ENCODE peak calls at places on chromosomes 13 and 19, in eight cellular contexts. C is Karpas-422; K is SK-N-MC; H is effector memory CD4-positive, alpha-beta T cell; A is transverse colon; X is CD8-positive, alpha-beta memory T cell; S is pancreas; D is IMR-90. J is an unnamed sample.

GRCh38 chr19:566403-566802 is 6.0 kb upstream of the BSG start:
- DNase-seq in C (no peak), K (peak), H (no peak), A (peak), X (no peak), S (no peak), D (peak), J (no peak)

GRCh38 chr13:48398450-48399095 is 14.3 kb downstream of the LPAR6 start:
- DNase-seq in C (no peak), K (no peak), H (no peak), A (no peak), X (no peak), S (no peak), D (peak), J (no peak)

GRCh38 chr19:17834350-17835181 is 13.2 kb downstream of the JAK3 start:
- DNase-seq in C (no peak), K (no peak), H (no peak), A (no peak), X (no peak), S (no peak), D (no peak), J (no peak)

GRCh38 chr19:13526552-13526951 is 20.3 kb upstream of the CACNA1A start:
- DNase-seq in C (peak), K (no peak), H (no peak), A (no peak), X (no peak), S (no peak), D (peak), J (peak)

GRCh38 chr13:98014766-98015165 is 61.3 kb downstream of the IPO5 start:
- DNase-seq in C (no peak), K (no peak), H (no peak), A (no peak), X (no peak), S (no peak), D (peak), J (no peak)

GRCh38 chr19:10961073-10961762 is 388 bp downstream of the SMARCA4 start:
- DNase-seq in C (peak), K (no peak), H (no peak), A (peak), X (no peak), S (no peak), D (no peak), J (no peak)

GRCh38 chr19:13840751-13841338 is 36.1 kb upstream of the NANOS3 start:
- DNase-seq in C (no peak), K (no peak), H (no peak), A (no peak), X (no peak), S (no peak), D (no peak), J (no peak)

GRCh38 chr19:1153891-1154730 is 20.0 kb downstream of the SBNO2 start:
- DNase-seq in C (no peak), K (no peak), H (no peak), A (no peak), X (no peak), S (no peak), D (no peak), J (no peak)

GRCh38 chr13:46386426-46386995 is 541 bp downstream of the RUBCNL start:
- DNase-seq in C (no peak), K (no peak), H (no peak), A (no peak), X (no peak), S (no peak), D (no peak), J (no peak)

GRCh38 chr13:76791290-76791664 is 94.9 kb downstream of the KCTD12 start:
- DNase-seq in C (no peak), K (no peak), H (no peak), A (no peak), X (no peak), S (no peak), D (no peak), J (no peak)

GRCh38 chr13:27171244-27171829 is at the start of gene USP12:
- DNase-seq in C (no peak), K (no peak), H (no peak), A (peak), X (peak), S (peak), D (peak), J (peak)

GRCh38 chr13:109840201-109840892 is 54.0 kb upstream of the IRS2 start:
- DNase-seq in C (no peak), K (no peak), H (no peak), A (no peak), X (no peak), S (no peak), D (peak), J (peak)

GRCh38 chr19:32041681-32042292 is 303.6 kb upstream of the ZNF507 start:
- DNase-seq in C (peak), K (peak), H (no peak), A (peak), X (no peak), S (peak), D (peak), J (peak)

GRCh38 chr13:32284927-32285632 is 30.1 kb downstream of the ZAR1L start:
- DNase-seq in C (no peak), K (peak), H (no peak), A (no peak), X (no peak), S (peak), D (peak), J (no peak)

GRCh38 chr13:99376132-99376531 is 68.9 kb upstream of the GPR183 start:
- DNase-seq in C (peak), K (no peak), H (no peak), A (no peak), X (no peak), S (no peak), D (no peak), J (no peak)

GRCh38 chr13:80342541-80343371 is 1.8 kb upstream of the SPRY2 start:
- DNase-seq in C (no peak), K (no peak), H (no peak), A (peak), X (peak), S (peak), D (peak), J (peak)

GRCh38 chr13:76622336-76623045 is 263.7 kb downstream of the KCTD12 start:
- DNase-seq in C (no peak), K (no peak), H (no peak), A (no peak), X (no peak), S (no peak), D (no peak), J (no peak)

GRCh38 chr19:15177269-15178116 is 23.3 kb downstream of the NOTCH3 start:
- DNase-seq in C (peak), K (no peak), H (peak), A (peak), X (peak), S (peak), D (peak), J (no peak)

GRCh38 chr19:2602391-2603181 is 99.9 kb downstream of the GNG7 start:
- DNase-seq in C (peak), K (no peak), H (no peak), A (peak), X (no peak), S (peak), D (peak), J (no peak)

GRCh38 chr13:47841131-47841530 is 159.9 kb downstream of the SUCLA2 start:
- DNase-seq in C (no peak), K (no peak), H (no peak), A (no peak), X (no peak), S (no peak), D (no peak), J (no peak)

GRCh38 chr13:76715043-76715442 is 171.2 kb downstream of the KCTD12 start:
- DNase-seq in C (no peak), K (no peak), H (no peak), A (no peak), X (no peak), S (no peak), D (no peak), J (no peak)

GRCh38 chr19:1076951-1077350 is 10.0 kb downstream of the ARHGAP45 start:
- DNase-seq in C (peak), K (no peak), H (peak), A (peak), X (peak), S (no peak), D (no peak), J (peak)

GRCh38 chr13:48000559-48001126 is 430 bp downstream of the SUCLA2 start:
- DNase-seq in C (peak), K (no peak), H (no peak), A (peak), X (no peak), S (no peak), D (peak), J (no peak)

GRCh38 chr13:44796597-44797517 is 192.4 kb downstream of the NUFIP1 start:
- DNase-seq in C (peak), K (no peak), H (no peak), A (no peak), X (no peak), S (no peak), D (no peak), J (no peak)

GRCh38 chr13:51218691-51219090 is 3.5 kb upstream of the FAM124A start:
- DNase-seq in C (no peak), K (no peak), H (no peak), A (no peak), X (no peak), S (no peak), D (no peak), J (no peak)

GRCh38 chr19:10000171-10000826 is 10.0 kb downstream of the COL5A3 start:
- DNase-seq in C (peak), K (no peak), H (peak), A (peak), X (peak), S (peak), D (peak), J (peak)

GRCh38 chr19:3257071-3257470 is 32.6 kb downstream of the CELF5 start:
- DNase-seq in C (no peak), K (no peak), H (no peak), A (no peak), X (no peak), S (no peak), D (no peak), J (no peak)

GRCh38 chr13:46160474-46161066 is 21.4 kb downstream of the LCP1 start:
- DNase-seq in C (peak), K (peak), H (no peak), A (no peak), X (no peak), S (peak), D (peak), J (peak)

GRCh38 chr19:907183-907853 is 5.7 kb downstream of the R3HDM4 start:
- DNase-seq in C (peak), K (no peak), H (no peak), A (no peak), X (no peak), S (no peak), D (no peak), J (no peak)

GRCh38 chr19:39736088-39736487 is 1.7 kb downstream of the CLC start:
- DNase-seq in C (no peak), K (no peak), H (no peak), A (no peak), X (no peak), S (no peak), D (no peak), J (no peak)

GRCh38 chr13:102645701-102646100 is 48.9 kb downstream of the TPP2 start:
- DNase-seq in C (no peak), K (no peak), H (no peak), A (no peak), X (no peak), S (no peak), D (no peak), J (no peak)

GRCh38 chr19:33627962-33628839 is 6.4 kb downstream of the CHST8 start:
- DNase-seq in C (no peak), K (no peak), H (no peak), A (no peak), X (no peak), S (no peak), D (no peak), J (no peak)

GRCh38 chr13:38350114-38350617 is 515 bp downstream of the UFM1 start:
- DNase-seq in C (peak), K (no peak), H (peak), A (peak), X (peak), S (peak), D (peak), J (peak)

GRCh38 chr19:55068803-55069136 is 5.8 kb upstream of the RDH13 start:
- DNase-seq in C (no peak), K (no peak), H (no peak), A (no peak), X (no peak), S (no peak), D (no peak), J (no peak)
- H3K27ac ChIP-seq in C (no peak), K (no peak), H (no peak), A (peak), X (no peak), S (peak), D (no peak), J (no peak)

DNA sequence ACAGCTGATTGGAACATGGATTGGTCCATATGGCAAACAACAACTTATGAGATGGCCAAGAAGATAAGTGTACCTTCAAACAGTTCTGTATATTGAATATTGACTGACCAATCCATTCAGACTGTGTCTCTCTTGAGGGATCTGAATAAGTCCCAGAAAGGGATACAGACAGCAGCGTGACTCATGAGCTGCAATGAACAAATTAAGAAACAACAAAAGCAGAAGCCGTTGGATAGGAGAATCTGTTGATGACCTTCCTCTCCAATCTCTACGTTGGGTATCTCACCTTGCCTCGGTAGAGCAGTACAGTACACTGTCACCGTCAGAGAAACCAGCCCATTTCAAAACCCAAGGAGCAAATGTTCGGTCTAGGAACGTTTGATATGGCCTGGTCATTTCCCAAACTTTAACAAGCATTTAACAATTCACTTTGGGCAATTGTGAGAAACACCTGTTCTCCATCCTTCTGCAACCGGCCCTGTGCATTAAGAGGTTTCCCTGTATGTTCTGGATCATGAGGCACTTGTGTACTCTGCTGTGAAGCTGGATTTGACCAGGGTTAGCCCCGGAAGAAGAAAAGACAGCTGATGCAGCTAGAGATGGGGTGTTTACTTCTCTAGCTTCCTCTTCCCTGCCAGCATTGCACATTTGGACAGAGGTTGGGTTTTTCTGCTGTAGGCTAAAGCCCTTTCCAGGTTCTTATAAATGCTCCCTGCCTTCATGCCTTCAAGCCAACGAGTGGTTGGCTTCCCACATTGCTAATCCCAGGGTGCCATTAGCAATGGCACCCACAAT is 21.1 kb downstream of the MBD3L2B start:
- DNase-seq in C (no peak), K (no peak), H (no peak), A (no peak), X (no peak), S (no peak), D (no peak), J (no peak)
- H3K27ac ChIP-seq in C (no peak), K (no peak), H (no peak), A (no peak), X (no peak), S (no peak), D (no peak), J (no peak)

GRCh38 chr13:33494596-33495214 is 209.2 kb upstream of the STARD13 start:
- DNase-seq in C (no peak), K (no peak), H (no peak), A (no peak), X (no peak), S (no peak), D (peak), J (no peak)
- H3K27ac ChIP-seq in C (no peak), K (no peak), H (no peak), A (no peak), X (no peak), S (no peak), D (peak), J (no peak)

GRCh38 chr19:51367565-51368365 is 1.0 kb downstream of the CLDND2 start:
- DNase-seq in C (peak), K (peak), H (peak), A (peak), X (peak), S (peak), D (peak), J (peak)

GRCh38 chr19:51366050-51366998 is at the start of gene ETFB:
- DNase-seq in C (peak), K (peak), H (peak), A (peak), X (peak), S (peak), D (peak), J (peak)

GRCh38 chr19:51368366-51369282 is at the start of gene CLDND2:
- DNase-seq in C (peak), K (no peak), H (no peak), A (no peak), X (peak), S (no peak), D (no peak), J (no peak)

GRCh38 chr19:51365211-51366049 is 758 bp downstream of the ETFB start:
- DNase-seq in C (peak), K (no peak), H (no peak), A (peak), X (no peak), S (peak), D (peak), J (peak)

DNA sequence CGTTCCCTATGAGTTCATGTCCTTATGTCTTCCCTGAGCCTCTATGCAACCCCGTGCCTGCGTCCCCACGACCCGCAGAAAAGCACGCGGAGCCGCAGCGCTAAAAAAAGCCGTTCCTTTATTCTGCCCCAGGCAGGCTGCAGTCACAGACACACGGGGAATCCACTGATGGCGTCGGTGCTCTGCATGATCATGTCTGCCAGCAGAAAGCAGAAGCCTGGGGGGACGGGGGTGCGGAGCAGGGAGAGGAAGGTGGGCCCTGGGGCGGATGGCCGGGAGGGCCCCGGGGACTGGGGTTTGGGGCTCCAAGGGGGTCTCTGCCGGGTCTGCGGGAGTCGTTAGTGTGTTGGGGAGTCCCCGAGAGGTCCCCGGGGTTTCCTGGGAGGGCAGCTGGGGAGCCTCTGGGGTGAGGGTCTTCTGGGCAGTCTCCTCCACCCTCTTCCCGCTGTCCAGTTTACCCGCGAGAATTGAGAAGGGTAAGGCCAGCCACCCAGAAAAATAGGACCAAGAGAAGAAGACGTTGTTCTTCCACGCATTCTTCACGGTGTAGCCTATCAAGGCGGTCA is 894 bp upstream of the ETFB start:
- DNase-seq in C (peak), K (no peak), H (peak), A (peak), X (peak), S (no peak), D (no peak), J (peak)
- H3K27ac ChIP-seq in C (peak), K (peak), H (peak), A (peak), X (peak), S (peak), D (peak), J (peak)

DNA sequence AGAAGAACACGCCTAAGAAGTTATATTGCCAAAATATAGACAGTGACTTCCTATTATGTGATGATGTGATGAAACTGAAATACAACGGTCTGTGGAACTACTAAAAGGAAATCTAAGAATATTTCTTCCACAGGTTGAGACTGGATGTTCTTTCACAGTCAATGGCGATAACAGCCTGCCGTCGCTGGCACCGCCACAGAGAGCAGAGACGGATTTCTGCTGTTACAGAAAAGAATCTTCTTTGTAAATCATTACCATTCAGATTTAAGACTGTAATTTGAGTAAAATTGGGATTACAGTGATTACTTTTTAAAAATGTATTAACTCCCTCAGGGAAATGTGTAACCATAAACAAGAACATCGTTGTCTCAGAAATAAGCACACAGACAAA is 100.8 kb downstream of the TUBGCP3 start:
- DNase-seq in C (no peak), K (no peak), H (no peak), A (no peak), X (no peak), S (no peak), D (no peak), J (no peak)
- H3K27ac ChIP-seq in C (no peak), K (no peak), H (no peak), A (no peak), X (no peak), S (no peak), D (no peak), J (no peak)

GRCh38 chr13:112759834-112760233 is 70.0 kb downstream of the ATP11A start:
- DNase-seq in C (no peak), K (no peak), H (no peak), A (no peak), X (no peak), S (no peak), D (no peak), J (no peak)
- H3K27ac ChIP-seq in C (no peak), K (peak), H (no peak), A (no peak), X (no peak), S (no peak), D (no peak), J (no peak)

DNA sequence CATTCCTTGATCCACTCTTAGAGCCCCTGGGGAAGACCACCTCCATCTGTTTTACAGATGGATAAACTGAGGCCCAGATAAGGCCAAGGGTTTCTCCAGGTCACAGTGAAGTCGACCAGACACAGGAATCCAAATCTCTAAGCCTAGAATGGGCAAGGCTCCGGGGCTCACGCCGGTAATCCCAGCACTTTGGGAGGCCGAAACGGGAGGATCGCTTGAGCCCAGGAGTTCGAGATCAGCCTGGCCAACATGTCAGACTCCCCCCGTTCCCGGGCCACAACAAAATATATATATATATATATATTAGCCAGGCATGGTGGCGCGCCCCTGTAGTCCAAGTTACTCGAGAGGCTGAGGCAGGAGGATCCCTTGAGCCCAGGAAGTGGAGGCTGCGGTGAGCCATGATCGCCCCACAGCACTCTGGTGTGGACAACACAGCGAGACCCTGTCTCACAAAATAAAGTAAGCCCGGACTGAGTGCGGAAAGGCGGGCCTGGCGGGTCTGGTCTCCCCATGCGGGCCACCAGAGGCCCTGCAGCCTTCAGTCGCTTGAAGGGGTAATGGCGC is 615 bp upstream of the RPL13A start:
- DNase-seq in C (no peak), K (no peak), H (no peak), A (no peak), X (no peak), S (no peak), D (no peak), J (no peak)
- H3K27ac ChIP-seq in C (no peak), K (peak), H (peak), A (peak), X (peak), S (no peak), D (peak), J (peak)